ENCODE peak calls at places on chromosomes 11 and 22, in six cellular contexts. W is HCT116, V is SK-N-SH, X is GM12878, U is K562, K is HepG2. G is an unnamed sample.

GRCh38 chr22:40401981-40402406 is 31.6 kb downstream of the SGSM3 start:
- DNase-seq in K (no peak), W (no peak), U (no peak), X (no peak), V (no peak), G (no peak)

GRCh38 chr22:18954333-18954732 is 18.2 kb upstream of the PRODH start:
- DNase-seq in X (no peak), U (peak; percentile 73), K (peak; percentile 18), V (peak; percentile 89), W (no peak), G (peak; percentile 79)

GRCh38 chr22:45321827-45322226 is 12.1 kb downstream of the FAM118A start:
- DNase-seq in K (no peak), X (no peak), W (no peak), U (no peak), V (no peak), G (no peak)

GRCh38 chr11:65497141-65498041 is 1.5 kb upstream of the MALAT1 start:
- DNase-seq in V (peak; percentile 91), U (peak; percentile 100), W (peak; percentile 96), K (peak; percentile 95), X (peak; percentile 95), G (peak; percentile 99)

GRCh38 chr11:127003260-127003981 is 2.9 kb upstream of the KIRREL3 start:
- DNase-seq in K (no peak), V (peak; percentile 91), U (peak; percentile 27), W (no peak), X (no peak), G (peak; percentile 91)

GRCh38 chr11:44917741-44918140 is 32.9 kb downstream of the TP53I11 start:
- DNase-seq in X (no peak), V (no peak), W (no peak), K (no peak), U (no peak), G (no peak)

GRCh38 chr11:17734986-17735822 is 623 bp downstream of the KCNC1 start:
- DNase-seq in X (no peak), W (no peak), K (peak; percentile 33), V (peak; percentile 86), U (peak; percentile 56), G (peak; percentile 87)

GRCh38 chr11:199782-200181 is 6.9 kb downstream of the SCGB1C1 start:
- DNase-seq in V (no peak), K (no peak), U (no peak), W (no peak), X (no peak), G (peak; percentile 56)

GRCh38 chr11:33747969-33748368 is 11.7 kb upstream of the CD59 start:
- DNase-seq in W (no peak), K (no peak), U (no peak), V (no peak), X (no peak), G (no peak)

GRCh38 chr22:32777997-32778396 is 23.5 kb upstream of the TIMP3 start:
- DNase-seq in U (no peak), X (no peak), K (no peak), W (no peak), V (no peak), G (no peak)

GRCh38 chr22:20126284-20127029 is 5.1 kb upstream of the ZDHHC8 start:
- DNase-seq in U (no peak), X (no peak), V (no peak), W (no peak), K (no peak), G (no peak)

DNA sequence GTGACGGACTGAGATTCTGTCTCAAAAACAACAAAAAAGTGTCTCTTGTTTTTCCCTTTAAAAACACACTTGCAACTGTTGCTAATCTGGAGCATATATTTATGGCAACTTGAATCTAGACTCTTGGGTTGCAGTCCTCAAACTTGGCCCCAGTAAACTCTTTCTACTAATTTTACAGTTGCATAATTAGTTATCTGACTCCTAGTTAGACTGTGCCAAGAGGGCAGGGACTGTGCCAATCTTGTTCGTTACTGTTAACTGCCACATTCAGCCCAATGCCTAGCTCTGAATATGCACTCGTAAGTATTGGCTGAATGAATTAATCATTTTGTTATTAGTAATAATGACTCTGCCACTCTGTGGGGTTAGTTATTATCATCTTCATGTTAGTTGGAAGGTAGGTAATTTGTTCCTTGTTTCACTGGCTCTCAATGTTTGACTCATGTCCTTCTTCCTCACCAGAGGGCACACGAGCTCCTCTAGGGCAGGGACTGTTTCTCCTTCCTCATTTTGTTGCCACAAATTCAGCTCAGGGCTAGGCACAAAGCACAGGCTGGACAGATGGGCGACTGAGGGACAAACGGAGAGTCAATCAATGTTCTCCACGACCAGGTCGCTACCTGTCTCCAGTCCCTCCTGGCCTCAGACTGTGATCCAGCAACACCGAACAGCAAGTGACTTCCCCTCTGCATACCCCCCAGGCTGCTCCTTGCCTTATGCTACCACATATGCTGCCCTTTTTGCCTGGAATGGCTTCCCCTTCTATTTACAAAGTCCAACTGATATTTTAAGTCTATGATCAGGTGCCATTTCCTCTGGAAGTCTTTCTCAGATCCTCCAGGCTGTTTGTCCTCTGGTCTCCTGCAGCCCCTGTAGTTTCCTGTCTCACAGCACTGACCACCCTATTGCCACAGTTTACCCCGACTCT is 9.0 kb downstream of the CLPB start:
- DNase-seq in U (no peak), W (no peak), X (no peak), K (no peak), V (no peak), G (no peak)
- TF ChIP-seq REST in U (no peak), W (no peak), X (no peak), K (no peak), V (no peak), G (no peak)

GRCh38 chr11:46270707-46271106 is 6.8 kb upstream of the CREB3L1 start:
- DNase-seq in V (no peak), U (no peak), K (no peak), X (no peak), W (no peak), G (no peak)
- H3K4me2 ChIP-seq in V (no peak overlapping the region), U (no peak overlapping the region), K (no peak overlapping the region), X (peak overlapping the region; percentile 50), W (no peak overlapping the region), G (no peak overlapping the region)

GRCh38 chr11:36002796-36003195 is 58.9 kb downstream of the LDLRAD3 start:
- DNase-seq in X (no peak), K (no peak), V (no peak), U (no peak), W (no peak), G (no peak)
- H4K20me1 ChIP-seq in X (no peaks in the 10 kb centered on the region), K (no peaks in the 10 kb centered on the region), V (no peaks in the 10 kb centered on the region), U (no peaks in the 10 kb centered on the region), W (no peaks in the 10 kb centered on the region), G (peaks cover 4% of the 10 kb centered on the region)

DNA sequence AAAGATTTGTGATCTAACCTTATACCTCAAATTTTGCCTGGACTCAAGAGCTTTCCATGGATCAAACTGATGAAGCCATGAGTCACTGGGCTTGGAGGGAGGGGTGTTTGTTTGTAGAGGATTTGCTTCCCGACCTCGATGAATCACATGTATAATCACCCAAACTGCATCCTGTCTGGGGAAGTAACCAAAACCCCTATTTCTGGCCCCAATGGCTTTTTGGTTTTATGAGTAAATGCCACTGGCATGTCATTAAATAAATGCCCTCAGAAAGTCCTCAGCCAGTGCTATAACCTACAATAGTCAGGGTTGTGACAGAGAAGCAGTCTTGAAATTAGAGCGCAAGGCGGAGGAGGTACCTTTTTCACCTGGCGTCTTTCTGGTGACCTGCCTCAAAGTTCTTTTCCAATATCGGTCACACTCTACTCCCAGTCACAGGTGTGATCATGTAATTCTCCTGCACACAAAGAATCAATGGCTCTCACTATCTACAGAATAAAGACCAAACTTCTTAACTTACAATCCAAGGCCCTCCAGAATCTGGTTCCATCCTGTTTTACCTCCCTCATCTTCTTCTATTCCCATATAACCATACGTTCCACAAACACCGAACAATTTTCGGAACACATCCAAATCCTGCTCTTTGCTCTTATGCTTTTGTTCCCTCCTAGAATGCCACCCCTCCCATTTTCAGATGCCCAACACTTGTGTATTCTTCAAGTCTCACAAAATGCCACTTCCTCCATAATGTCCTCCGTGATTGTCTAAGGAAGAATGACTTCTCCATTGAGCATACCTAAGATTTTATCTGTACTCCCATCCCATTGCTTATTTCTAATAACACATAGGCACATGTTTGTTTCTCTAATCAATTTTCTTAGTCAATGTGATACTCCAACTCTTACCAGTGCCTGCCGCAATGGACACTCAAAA is 81.3 kb upstream of the BLID start:
- DNase-seq in W (peak; percentile 99), K (peak; percentile 57), V (no peak), U (no peak), X (no peak), G (no peak)
- TF ChIP-seq REST in W (no peak), K (no peak), V (peak; percentile 74), U (no peak), X (no peak), G (no peak)

GRCh38 chr11:95337175-95337957 is 106.4 kb upstream of the SESN3 start:
- DNase-seq in K (no peak), U (peak; percentile 23), X (peak; percentile 36), W (no peak), V (no peak), G (peak; percentile 64)
- H3K4me2 ChIP-seq in K (no peak overlapping the region), U (peak overlapping the region; percentile 12), X (peak overlapping the region; percentile 12), W (no peak overlapping the region), V (no peak overlapping the region), G (peak overlapping the region; percentile 69)

GRCh38 chr11:6724013-6724412 is 40.9 kb upstream of the MRPL17 start:
- DNase-seq in K (no peak), V (no peak), X (no peak), W (no peak), U (no peak), G (no peak)
- H4K20me1 ChIP-seq in K (no peaks in the 10 kb centered on the region), V (no peaks in the 10 kb centered on the region), X (no peaks in the 10 kb centered on the region), W (no peaks in the 10 kb centered on the region), U (no peaks in the 10 kb centered on the region), G (no peaks in the 10 kb centered on the region)

GRCh38 chr22:37379716-37380115 is 47.6 kb downstream of the ELFN2 start:
- DNase-seq in W (no peak), X (no peak), V (no peak), K (no peak), U (no peak), G (no peak)

GRCh38 chr22:37374571-37374970 is 52.7 kb downstream of the ELFN2 start:
- DNase-seq in K (no peak), U (no peak), X (no peak), W (no peak), V (no peak), G (no peak)

GRCh38 chr22:37379085-37379484 is 48.2 kb downstream of the ELFN2 start:
- DNase-seq in W (no peak), U (no peak), V (no peak), K (no peak), X (no peak), G (no peak)

GRCh38 chr22:37378642-37379058 is 48.6 kb downstream of the ELFN2 start:
- DNase-seq in K (no peak), V (no peak), W (no peak), X (no peak), U (no peak), G (no peak)

GRCh38 chr22:37377927-37378326 is 49.4 kb downstream of the ELFN2 start:
- DNase-seq in K (no peak), U (no peak), V (no peak), X (no peak), W (no peak), G (no peak)
- TF ChIP-seq REST in K (no peak), U (no peak), V (no peak), X (no peak), W (no peak), G (no peak)

G was measured in GM23338.